ENCODE peak calls at places on chromosomes 2 and 18, in four cellular contexts. G is HepG2, Z is WTC11, O is SK-N-SH. S is an unnamed sample.

GRCh38 chr2:113136828-113137775 is 9.7 kb downstream of the IL1RN start:
- DNase-seq in G (peak), Z (peak), O (peak), S (peak)

GRCh38 chr2:215728504-215729065 is 284.8 kb downstream of the MREG start:
- DNase-seq in G (peak), Z (no peak), O (no peak), S (no peak)

GRCh38 chr2:241863021-241863954 is 4.6 kb upstream of the PDCD1 start:
- DNase-seq in G (no peak), Z (no peak), O (peak), S (no peak)

GRCh38 chr2:160298960-160299359 is 98.9 kb upstream of the ITGB6 start:
- DNase-seq in G (no peak), Z (no peak), O (no peak), S (no peak)

GRCh38 chr18:5287854-5288253 is 7.7 kb downstream of the ZBTB14 start:
- DNase-seq in G (no peak), Z (no peak), O (no peak), S (no peak)

GRCh38 chr2:29317077-29317517 is 201.9 kb downstream of the CLIP4 start:
- DNase-seq in G (no peak), Z (no peak), O (no peak), S (no peak)

GRCh38 chr2:241228860-241229516 is 40.5 kb downstream of the ANO7 start:
- DNase-seq in G (peak), Z (no peak), O (no peak), S (no peak)

GRCh38 chr2:135688002-135688401 is 53.7 kb upstream of the UBXN4 start:
- DNase-seq in G (no peak), Z (no peak), O (no peak), S (no peak)

GRCh38 chr18:57784034-57784815 is 18.9 kb downstream of the ATP8B1 start:
- DNase-seq in G (peak), Z (no peak), O (no peak), S (no peak)

GRCh38 chr18:34659579-34660517 is 50.2 kb upstream of the DTNA start:
- DNase-seq in G (peak), Z (peak), O (peak), S (peak)

GRCh38 chr2:196939381-196939780 is 12.9 kb upstream of the PGAP1 start:
- DNase-seq in G (no peak), Z (no peak), O (no peak), S (no peak)

GRCh38 chr18:21456428-21457178 is 143.9 kb downstream of the ESCO1 start:
- DNase-seq in G (no peak), Z (no peak), O (no peak), S (no peak)

GRCh38 chr2:42979870-42980763 is 187.7 kb upstream of the HAAO start:
- DNase-seq in G (no peak), Z (no peak), O (peak), S (no peak)

GRCh38 chr2:64951306-64951953 is 37.8 kb upstream of the SLC1A4 start:
- DNase-seq in G (no peak), Z (no peak), O (no peak), S (no peak)

GRCh38 chr2:132256251-132256902 is 94.6 kb upstream of the ANKRD30BL start:
- DNase-seq in G (no peak), Z (no peak), O (peak), S (no peak)

GRCh38 chr2:8543412-8544167 is 138.3 kb upstream of the ID2 start:
- DNase-seq in G (no peak), Z (no peak), O (peak), S (no peak)

GRCh38 chr18:53025247-53025646 is 685.2 kb downstream of the DCC start:
- DNase-seq in G (peak), Z (no peak), O (no peak), S (no peak)

GRCh38 chr2:21070322-21071257 is 26.7 kb upstream of the APOB start:
- DNase-seq in G (peak), Z (no peak), O (peak), S (no peak)

GRCh38 chr2:201235865-201236811 is 24.2 kb upstream of the CASP8 start:
- DNase-seq in G (peak), Z (peak), O (peak), S (peak)

GRCh38 chr2:157726946-157727345 is 98.3 kb upstream of the ACVR1C start:
- DNase-seq in G (no peak), Z (no peak), O (no peak), S (no peak)

GRCh38 chr2:182618672-182619079 is 97.4 kb upstream of the DNAJC10 start:
- DNase-seq in G (peak), Z (no peak), O (no peak), S (no peak)

GRCh38 chr2:150567771-150568278 is 80.4 kb upstream of the RND3 start:
- DNase-seq in G (no peak), Z (no peak), O (no peak), S (no peak)

GRCh38 chr2:47907097-47907781 is 941 bp upstream of the FBXO11 start:
- DNase-seq in G (no peak), Z (no peak), O (no peak), S (peak)

GRCh38 chr2:197298609-197299008 is 12.0 kb downstream of the ANKRD44 start:
- DNase-seq in G (no peak), Z (no peak), O (no peak), S (no peak)

GRCh38 chr18:24497052-24497754 is 36.8 kb downstream of the HRH4 start:
- DNase-seq in G (no peak), Z (no peak), O (no peak), S (no peak)

GRCh38 chr2:85838181-85838580 is 50.6 kb downstream of the ST3GAL5 start:
- DNase-seq in G (no peak), Z (peak), O (no peak), S (peak)

GRCh38 chr2:210568108-210568507 is 11.7 kb downstream of the CPS1 start:
- DNase-seq in G (no peak), Z (no peak), O (no peak), S (no peak)

GRCh38 chr2:16321872-16322271 is 343.8 kb downstream of the CYRIA start:
- DNase-seq in G (no peak), Z (no peak), O (peak), S (peak)

GRCh38 chr2:25838152-25838756 is 40.0 kb downstream of the ASXL2 start:
- DNase-seq in G (no peak), Z (no peak), O (no peak), S (no peak)

GRCh38 chr2:32697156-32697555 is 69.3 kb downstream of the TTC27 start:
- DNase-seq in G (no peak), Z (no peak), O (no peak), S (peak)

GRCh38 chr18:68969027-68969426 is 171.1 kb downstream of the CCDC102B start:
- DNase-seq in G (no peak), Z (peak), O (no peak), S (no peak)

GRCh38 chr2:8006181-8006580 is 675.7 kb upstream of the ID2 start:
- DNase-seq in G (no peak), Z (no peak), O (no peak), S (no peak)

GRCh38 chr2:31922542-31923408 is 88.0 kb downstream of the MEMO1 start:
- DNase-seq in G (no peak), Z (no peak), O (no peak), S (no peak)

GRCh38 chr2:188244383-188244782 is 47.3 kb upstream of the GULP1 start:
- DNase-seq in G (no peak), Z (no peak), O (no peak), S (no peak)

GRCh38 chr2:238657132-238658053 is 190.5 kb upstream of the TWIST2 start:
- DNase-seq in G (no peak), Z (no peak), O (no peak), S (no peak)

GRCh38 chr2:148813603-148814065 is 61.4 kb upstream of the KIF5C start:
- DNase-seq in G (no peak), Z (peak), O (peak), S (peak)
- TF ChIP-seq FOXJ3 in G (no peak), Z (no peak), O (no peak), S (no peak)

GRCh38 chr18:58977223-58977622 is 112.5 kb downstream of the ZNF532 start:
- DNase-seq in G (no peak), Z (no peak), O (no peak), S (no peak)
- TF ChIP-seq FOXJ3 in G (no peak), Z (no peak), O (no peak), S (no peak)

GRCh38 chr2:24076849-24077534 is 866 bp upstream of the SF3B6 start:
- DNase-seq in G (no peak), Z (no peak), O (peak), S (no peak)

GRCh38 chr2:24075915-24076848 is at the start of gene SF3B6:
- DNase-seq in G (peak), Z (peak), O (peak), S (peak)

GRCh38 chr2:24077535-24077877 is 1.4 kb upstream of the SF3B6 start:
- DNase-seq in G (no peak), Z (no peak), O (no peak), S (peak)

GRCh38 chr2:24077879-24078278 is 1.8 kb upstream of the SF3B6 start:
- DNase-seq in G (no peak), Z (no peak), O (no peak), S (no peak)

GRCh38 chr2:24075259-24075658 is 867 bp downstream of the SF3B6 start:
- DNase-seq in G (no peak), Z (no peak), O (no peak), S (no peak)
- TF ChIP-seq FOXJ3 in G (no peak), Z (no peak), O (no peak), S (no peak)

DNA sequence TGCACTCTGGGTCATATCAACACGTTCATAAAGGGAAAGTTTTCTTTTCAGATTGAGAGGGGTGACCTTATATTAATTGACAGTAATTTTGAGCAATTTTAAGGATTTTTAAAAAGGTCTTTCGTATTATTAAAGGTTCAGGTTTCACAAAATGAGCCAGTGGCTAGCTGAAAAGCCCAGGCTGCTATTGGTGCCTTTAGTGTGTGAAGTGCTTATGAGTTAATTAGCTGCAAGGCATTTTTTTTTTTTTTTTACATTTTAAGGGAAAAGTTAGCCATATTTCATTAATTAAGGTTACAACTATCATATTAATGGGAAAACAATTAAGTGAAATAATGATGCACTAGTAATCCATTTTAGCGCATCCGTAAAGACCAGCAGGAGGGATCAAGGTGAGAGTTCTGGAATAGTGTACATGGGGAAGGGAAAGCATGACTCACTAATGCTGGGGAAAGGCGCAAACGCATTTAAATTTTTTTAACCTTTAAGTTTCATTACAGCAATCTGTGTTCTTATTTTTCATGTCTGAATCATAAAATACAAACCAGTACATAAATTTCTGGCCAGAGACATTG is 200.0 kb downstream of the ZNF407 start:
- DNase-seq in G (no peak), Z (no peak), O (no peak), S (no peak)
- TF ChIP-seq FOXJ3 in G (no peak), Z (no peak), O (no peak), S (no peak)

GRCh38 chr18:74906189-74906588 is 302.8 kb downstream of the PTGR3 start:
- DNase-seq in G (no peak), Z (no peak), O (no peak), S (no peak)
- TF ChIP-seq FOXJ3 in G (no peak), Z (no peak), O (no peak), S (no peak)

DNA sequence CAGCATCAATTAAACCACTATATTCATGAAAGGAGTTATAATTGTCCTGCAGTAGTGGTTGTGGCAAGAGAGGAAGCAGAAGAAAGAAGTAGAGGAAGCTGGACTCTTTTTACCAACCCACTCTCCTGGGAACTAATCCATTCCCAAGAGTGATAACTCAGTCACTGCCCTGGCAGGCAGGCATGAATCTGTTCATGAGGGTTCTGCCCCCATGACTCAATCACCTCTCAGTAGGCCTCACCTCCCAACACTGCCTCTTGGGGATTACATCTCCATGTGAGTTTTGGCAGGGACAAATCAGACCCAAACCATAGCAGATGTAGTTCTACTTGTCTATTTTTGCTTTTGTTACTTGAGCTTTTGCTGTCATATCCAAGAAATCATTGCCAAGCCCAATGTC is 232.7 kb upstream of the MAP2 start:
- DNase-seq in G (no peak), Z (no peak), O (no peak), S (no peak)
- TF ChIP-seq FOXJ3 in G (no peak), Z (no peak), O (no peak), S (no peak)

GRCh38 chr2:233143700-233144331 is 83.7 kb downstream of the INPP5D start:
- DNase-seq in G (no peak), Z (no peak), O (no peak), S (no peak)
- TF ChIP-seq FOXJ3 in G (no peak), Z (no peak), O (no peak), S (no peak)